ENCODE peak calls at places on chromosomes 7 and 10, in six cellular contexts. B is left ventricle myocardium inferior, D is vagina, J is psoas muscle, M is upper lobe of right lung, V is WERI-Rb-1. C is an unnamed sample. For H3K27me3 and H3K36me3, the result is how much of the 10 kb centered on the place peaks cover.

GRCh38 chr10:113454341-113455061 is 98.4 kb upstream of the HABP2 start:
- DNase-seq in B (peak), D (peak), J (peak), M (peak), V (peak), C (no peak)

GRCh38 chr7:4010923-4011656 is 671.0 kb upstream of the FOXK1 start:
- DNase-seq in B (no peak), D (no peak), J (no peak), M (no peak), V (no peak), C (no peak)

GRCh38 chr10:79001082-79001885 is 67.5 kb upstream of the ZMIZ1 start:
- DNase-seq in B (no peak), D (no peak), J (no peak), M (no peak), V (no peak), C (no peak)

GRCh38 chr7:98867271-98867701 is 2.5 kb downstream of the TMEM130 start:
- DNase-seq in B (no peak), D (no peak), J (no peak), M (peak), V (peak), C (no peak)

GRCh38 chr7:136183981-136184380 is 206.8 kb upstream of the MTPN start:
- DNase-seq in B (no peak), D (no peak), J (no peak), M (no peak), V (no peak), C (no peak)

GRCh38 chr7:132379292-132379691 is 197.0 kb downstream of the PLXNA4 start:
- DNase-seq in B (no peak), D (no peak), J (no peak), M (no peak), V (no peak), C (no peak)

GRCh38 chr10:112375721-112376577 is 2.0 kb downstream of the ACSL5 start:
- DNase-seq in B (peak), D (no peak), J (peak), M (peak), V (no peak), C (no peak)

GRCh38 chr7:142359694-142360279 is 101.9 kb upstream of the PRSS58 start:
- DNase-seq in B (no peak), D (no peak), J (no peak), M (no peak), V (no peak), C (no peak)

GRCh38 chr7:35250452-35250851 is 3.4 kb downstream of the TBX20 start:
- DNase-seq in B (no peak), D (no peak), J (no peak), M (no peak), V (no peak), C (no peak)
- H3K27me3 ChIP-seq in B (half or more), D (under half), J (under half), M (half or more), V (under half), C (half or more)

GRCh38 chr7:19404912-19405329 is 259.7 kb upstream of the FERD3L start:
- DNase-seq in B (no peak), D (no peak), J (no peak), M (no peak), V (no peak), C (peak)
- TF ChIP-seq CTCF in B (no peak), D (no peak), J (no peak), M (no peak), V (no peak), C (no peak)

GRCh38 chr7:41190615-41191014 is 512.3 kb downstream of the INHBA start:
- DNase-seq in B (no peak), D (no peak), J (no peak), M (no peak), V (no peak), C (no peak)
- H3K36me3 ChIP-seq in B (under half), D (under half), J (under half), M (under half), V (under half), C (under half)

DNA sequence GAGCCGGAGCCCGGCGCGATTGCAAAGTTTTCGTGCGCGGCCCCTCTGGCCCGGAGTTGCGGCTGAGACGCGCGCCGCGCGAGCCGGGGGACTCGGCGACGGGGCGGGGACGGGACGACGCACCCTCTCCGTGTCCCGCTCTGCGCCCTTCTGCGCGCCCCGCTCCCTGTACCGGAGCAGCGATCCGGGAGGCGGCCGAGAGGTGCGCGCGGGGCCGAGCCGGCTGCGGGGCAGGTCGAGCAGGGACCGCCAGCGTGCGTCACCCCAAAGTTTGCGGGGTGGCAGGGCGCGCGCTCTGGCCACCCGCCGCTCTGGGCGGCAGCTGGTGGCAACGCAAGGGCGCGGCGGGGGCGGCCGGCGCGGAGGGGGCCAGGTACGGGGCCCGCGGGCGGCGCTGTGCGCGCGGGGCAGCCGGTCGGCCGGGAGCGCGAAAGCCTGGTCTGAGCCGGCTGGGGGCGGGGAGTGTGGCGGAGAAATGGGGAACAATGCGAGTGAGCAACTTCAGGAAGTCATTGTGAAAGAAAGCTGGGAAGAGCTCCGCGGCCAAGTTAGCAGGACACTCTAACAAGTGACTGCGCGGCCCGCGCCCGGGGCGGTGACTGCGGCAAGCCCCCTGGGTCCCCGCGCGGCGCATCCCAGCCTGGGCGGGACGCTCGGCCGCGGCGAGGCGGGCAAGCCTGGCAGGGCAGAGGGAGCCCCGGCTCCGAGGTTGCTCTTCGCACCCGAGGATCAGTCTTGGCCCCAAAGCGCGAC is at the start of gene IKZF1:
- DNase-seq in B (peak), D (no peak), J (peak), M (peak), V (peak), C (no peak)
- H3K27me3 ChIP-seq in B (half or more), D (under half), J (under half), M (under half), V (under half), C (half or more)

GRCh38 chr10:34252111-34252510 is 563.0 kb downstream of the PARD3 start:
- DNase-seq in B (no peak), D (no peak), J (no peak), M (no peak), V (no peak), C (no peak)

GRCh38 chr10:34247560-34247959 is 567.5 kb downstream of the PARD3 start:
- DNase-seq in B (no peak), D (no peak), J (no peak), M (no peak), V (no peak), C (no peak)

GRCh38 chr10:34251177-34251576 is 563.9 kb downstream of the PARD3 start:
- DNase-seq in B (no peak), D (no peak), J (no peak), M (no peak), V (no peak), C (no peak)

GRCh38 chr10:34250722-34251121 is 564.4 kb downstream of the PARD3 start:
- DNase-seq in B (no peak), D (no peak), J (no peak), M (no peak), V (no peak), C (no peak)

DNA sequence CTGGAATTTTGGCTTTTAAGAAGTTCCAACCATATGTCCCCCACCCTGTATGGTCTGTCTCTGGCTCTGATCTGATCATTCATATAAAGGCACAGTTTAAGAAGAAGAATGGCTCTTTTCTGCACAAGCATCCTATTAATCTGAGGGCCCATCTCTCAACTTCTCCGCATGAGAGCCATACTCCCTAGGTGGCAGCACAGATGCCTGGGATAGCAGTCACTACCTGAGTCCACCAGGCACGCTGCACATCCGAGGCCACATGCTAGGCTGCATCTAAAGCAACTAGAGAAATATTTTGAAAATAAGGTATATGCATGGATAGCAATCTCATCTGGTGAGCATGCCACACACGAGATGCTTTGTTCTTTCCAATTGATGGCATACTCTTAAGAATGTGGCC is 565.5 kb downstream of the PARD3 start:
- DNase-seq in B (no peak), D (no peak), J (no peak), M (no peak), V (peak), C (no peak)
- TF ChIP-seq CTCF in B (no peak), D (no peak), J (no peak), M (no peak), V (peak), C (peak)